ENCODE peak calls at places on chromosomes 7 and 10, in five cellular contexts. Y is CD8-positive, alpha-beta memory T cell; F is hepatocyte; B is stomach; S is NCI-H446. V is an unnamed sample.

GRCh38 chr10:95792211-95792780 is 36.3 kb downstream of the ENTPD1 start:
- DNase-seq in Y (no peak), F (no peak), B (no peak), S (no peak), V (no peak)

GRCh38 chr10:122020202-122020601 is 31.2 kb downstream of the TACC2 start:
- DNase-seq in Y (no peak), F (no peak), B (no peak), S (no peak), V (no peak)

GRCh38 chr10:14603539-14604102 is 171.1 kb downstream of the FAM107B start:
- DNase-seq in Y (no peak), F (peak), B (no peak), S (no peak), V (no peak)

GRCh38 chr10:80204193-80204714 is 1.1 kb downstream of the ANXA11 start:
- DNase-seq in Y (no peak), F (peak), B (peak), S (no peak), V (no peak)

GRCh38 chr7:16889305-16889704 is 7.5 kb upstream of the AGR3 start:
- DNase-seq in Y (no peak), F (no peak), B (no peak), S (no peak), V (no peak)

GRCh38 chr10:12332572-12333381 is 16.6 kb upstream of the CAMK1D start:
- DNase-seq in Y (no peak), F (no peak), B (no peak), S (no peak), V (no peak)

GRCh38 chr10:27446091-27446918 is 57.8 kb upstream of the RAB18 start:
- DNase-seq in Y (no peak), F (peak), B (no peak), S (no peak), V (no peak)

GRCh38 chr10:11178606-11179221 is 161.0 kb downstream of the CELF2 start:
- DNase-seq in Y (peak), F (peak), B (peak), S (no peak), V (peak)

GRCh38 chr7:96327429-96327828 is 5.5 kb upstream of the SLC25A13 start:
- DNase-seq in Y (no peak), F (peak), B (peak), S (peak), V (no peak)

GRCh38 chr7:8063706-8064297 is 95.2 kb downstream of the GLCCI1 start:
- DNase-seq in Y (no peak), F (no peak), B (no peak), S (peak), V (no peak)

GRCh38 chr10:73873843-73874215 is 526 bp downstream of the CAMK2G start:
- DNase-seq in Y (no peak), F (no peak), B (no peak), S (no peak), V (no peak)

GRCh38 chr10:106076496-106076895 is 1088.0 kb downstream of the SORCS1 start:
- DNase-seq in Y (no peak), F (no peak), B (no peak), S (no peak), V (no peak)

GRCh38 chr7:3149961-3150516 is 106.4 kb upstream of the CARD11 start:
- DNase-seq in Y (no peak), F (no peak), B (no peak), S (no peak), V (no peak)

GRCh38 chr7:105125745-105126144 is 111.7 kb downstream of the KMT2E start:
- DNase-seq in Y (no peak), F (no peak), B (no peak), S (no peak), V (no peak)

GRCh38 chr10:43039629-43040481 is 37.0 kb upstream of the RET start:
- DNase-seq in Y (no peak), F (no peak), B (peak), S (no peak), V (no peak)

V was measured in GM06990.